ENCODE peak calls at places on chromosomes 12 and 14, in nine cellular contexts. O is right cardiac atrium; N is esophagus squamous epithelium; Y is fibroblast of lung; U is IMR-90; M is Peyer's patch; B is thyroid gland; H is CD8-positive, alpha-beta T cell; K is HCT116. W is an unnamed sample.

GRCh38 chr14:105214324-105214915 is 33.3 kb upstream of the NUDT14 start:
- DNase-seq in M (no peak), B (no peak), K (no peak), Y (no peak), H (no peak), N (no peak), U (no peak), O (no peak), W (no peak)

GRCh38 chr12:38099686-38100085 is 216.9 kb upstream of the ALG10B start:
- DNase-seq in Y (no peak), U (no peak), H (no peak), B (no peak), N (no peak), M (no peak), O (no peak), K (no peak), W (no peak)

GRCh38 chr14:94392510-94392935 is 4.1 kb upstream of the SERPINA1 start:
- DNase-seq in H (no peak), K (no peak), M (no peak), B (no peak), U (peak; percentile 65), Y (peak; percentile 50), N (no peak), O (peak; percentile 41), W (no peak)

GRCh38 chr14:77612011-77612620 is 4.3 kb downstream of the SPTLC2 start:
- DNase-seq in B (no peak), K (no peak), U (peak; percentile 71), Y (peak; percentile 25), H (no peak), M (no peak), O (no peak), N (no peak), W (no peak)

GRCh38 chr14:24411468-24412454 is 13.0 kb downstream of the NYNRIN start:
- DNase-seq in N (no peak), M (no peak), H (no peak), U (peak; percentile 59), Y (peak; percentile 72), B (peak; percentile 82), O (no peak), K (peak; percentile 51), W (no peak)

GRCh38 chr14:67806228-67806627 is 10.2 kb downstream of the ZFYVE26 start:
- DNase-seq in H (no peak), N (no peak), Y (no peak), O (no peak), K (no peak), M (no peak), B (no peak), U (peak; percentile 7), W (no peak)

GRCh38 chr14:69712217-69712565 is 54.8 kb upstream of the SRSF5 start:
- DNase-seq in K (no peak), M (no peak), H (no peak), N (no peak), U (no peak), B (no peak), Y (no peak), O (no peak), W (no peak)

GRCh38 chr12:40819427-40820108 is 127.3 kb downstream of the CNTN1 start:
- DNase-seq in O (peak; percentile 23), N (no peak), M (no peak), U (no peak), K (no peak), Y (no peak), H (no peak), B (no peak), W (no peak)

GRCh38 chr12:56029166-56029519 is 8.3 kb downstream of the IKZF4 start:
- DNase-seq in U (peak; percentile 67), N (no peak), M (no peak), H (no peak), O (no peak), K (no peak), Y (peak; percentile 54), B (no peak), W (no peak)

GRCh38 chr14:55915464-55915863 is 202.7 kb upstream of the PELI2 start:
- DNase-seq in H (no peak), M (no peak), Y (no peak), U (no peak), B (no peak), O (no peak), K (no peak), N (no peak), W (no peak)

GRCh38 chr12:67482751-67483661 is 165.5 kb upstream of the DYRK2 start:
- DNase-seq in K (no peak), H (peak; percentile 86), Y (peak; percentile 41), U (peak; percentile 56), O (peak; percentile 71), N (peak; percentile 37), B (peak; percentile 51), M (no peak), W (peak; percentile 50)

GRCh38 chr14:99674776-99675175 is 9.3 kb upstream of the CYP46A1 start:
- DNase-seq in N (no peak), H (no peak), M (no peak), B (no peak), O (no peak), U (no peak), Y (no peak), K (no peak), W (no peak)

GRCh38 chr14:100012478-100012925 is 52.7 kb upstream of the EVL start:
- DNase-seq in B (no peak), H (no peak), O (no peak), M (no peak), U (peak; percentile 89), K (no peak), N (no peak), Y (peak; percentile 91), W (no peak)

GRCh38 chr14:55451950-55452349 is 11.5 kb upstream of the TBPL2 start:
- DNase-seq in Y (no peak), M (no peak), B (no peak), H (no peak), K (no peak), U (no peak), O (no peak), N (no peak), W (no peak)

GRCh38 chr12:4648499-4649357 is at the start of the genes AKAP3 and NDUFA9:
- DNase-seq in M (peak; percentile 84), U (peak; percentile 83), O (peak; percentile 80), Y (peak; percentile 89), H (peak; percentile 82), N (peak; percentile 19), K (peak; percentile 66), B (peak; percentile 83), W (peak; percentile 63)

GRCh38 chr14:93337884-93338283 is 5.0 kb upstream of the BTBD7 start:
- DNase-seq in N (no peak), B (no peak), O (no peak), M (no peak), K (no peak), H (no peak), Y (no peak), U (no peak), W (no peak)
- H3K9me3 ChIP-seq in N (no peaks in the 10 kb centered on the region), B (no peaks in the 10 kb centered on the region), O (no peaks in the 10 kb centered on the region), M (peaks cover 6% of the 10 kb centered on the region), K (peaks cover 6% of the 10 kb centered on the region), H (no peaks in the 10 kb centered on the region), Y (no peaks in the 10 kb centered on the region), U (no peaks in the 10 kb centered on the region), W (no peaks in the 10 kb centered on the region)

GRCh38 chr14:106788534-106788933 is 1262.2 kb downstream of the TMEM121 start:
- DNase-seq in Y (no peak), B (no peak), N (no peak), U (no peak), O (no peak), K (no peak), M (no peak), H (no peak), W (no peak)

GRCh38 chr14:106786697-106787096 is 1260.3 kb downstream of the TMEM121 start:
- DNase-seq in K (no peak), O (no peak), Y (no peak), N (no peak), H (no peak), M (no peak), U (no peak), B (no peak), W (no peak)

GRCh38 chr14:106790189-106791036 is 1264.0 kb downstream of the TMEM121 start:
- DNase-seq in Y (no peak), O (peak; percentile 28), U (no peak), M (peak; percentile 88), B (peak; percentile 4), N (no peak), H (peak; percentile 74), K (no peak), W (peak; percentile 68)

GRCh38 chr14:106792543-106792942 is 1266.2 kb downstream of the TMEM121 start:
- DNase-seq in N (no peak), Y (no peak), O (no peak), U (no peak), B (no peak), M (no peak), K (no peak), H (no peak), W (no peak)

GRCh38 chr14:106789318-106789717 is 1262.9 kb downstream of the TMEM121 start:
- DNase-seq in B (no peak), O (no peak), K (no peak), Y (no peak), M (no peak), N (no peak), H (no peak), U (no peak), W (no peak)
- H3K9me3 ChIP-seq in B (no peaks in the 10 kb centered on the region), O (no peaks in the 10 kb centered on the region), K (peaks cover 4% of the 10 kb centered on the region), Y (no peaks in the 10 kb centered on the region), M (no peaks in the 10 kb centered on the region), N (no peaks in the 10 kb centered on the region), H (no peaks in the 10 kb centered on the region), U (peaks cover 19% of the 10 kb centered on the region), W (no peaks in the 10 kb centered on the region)

GRCh38 chr14:80237142-80237541 is 25.8 kb upstream of the DIO2 start:
- DNase-seq in N (no peak), H (no peak), M (no peak), U (no peak), Y (no peak), K (no peak), O (no peak), B (no peak), W (no peak)

DNA sequence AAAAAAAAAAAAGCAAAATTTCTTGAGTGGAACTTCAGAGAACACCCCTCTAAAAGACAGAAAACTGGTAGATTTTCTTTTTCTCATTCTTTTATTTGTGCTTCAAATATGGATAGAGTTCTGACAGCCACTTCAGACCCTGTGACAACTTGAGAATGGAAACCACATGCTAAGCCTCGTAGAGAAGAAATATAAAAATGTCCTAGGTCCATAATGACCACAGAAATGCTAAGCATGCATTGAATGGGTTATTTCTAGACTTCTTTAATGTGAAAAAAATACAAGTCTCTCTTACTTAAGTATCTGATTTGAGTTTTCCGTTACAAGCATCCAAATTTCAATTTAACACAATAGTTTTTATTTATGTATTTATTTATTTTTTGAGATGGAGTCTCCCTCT is 28.3 kb upstream of the DIO2 start:
- DNase-seq in U (no peak), O (no peak), N (no peak), Y (no peak), B (no peak), H (no peak), K (no peak), M (no peak), W (no peak)
- H3K9me3 ChIP-seq in U (peaks cover 11% of the 10 kb centered on the region), O (no peaks in the 10 kb centered on the region), N (peaks cover 18% of the 10 kb centered on the region), Y (no peaks in the 10 kb centered on the region), B (no peaks in the 10 kb centered on the region), H (no peaks in the 10 kb centered on the region), K (peaks cover 3% of the 10 kb centered on the region), M (peaks cover 11% of the 10 kb centered on the region), W (no peaks in the 10 kb centered on the region)

DNA sequence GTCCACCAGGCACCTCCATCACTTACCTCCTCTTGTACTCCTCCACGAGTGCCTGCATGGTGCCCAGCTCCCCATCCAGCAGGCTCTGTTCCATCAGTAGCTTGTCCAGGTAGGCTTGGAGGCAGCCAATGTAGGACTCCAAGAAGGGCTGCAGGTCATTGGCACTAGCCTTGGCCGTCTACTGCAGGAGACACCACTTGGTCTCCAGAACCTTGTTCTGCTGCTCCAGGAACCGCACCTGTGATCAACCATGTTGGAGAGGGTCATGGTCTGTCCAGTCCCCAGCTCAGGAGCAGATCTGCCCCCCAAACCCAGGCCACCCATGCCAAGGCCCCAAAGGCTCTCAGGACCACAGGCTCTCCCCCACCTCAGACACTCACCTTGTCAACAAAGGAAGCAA is 23.9 kb downstream of the KRT76 start:
- DNase-seq in M (no peak), H (no peak), Y (no peak), B (no peak), N (no peak), O (no peak), U (no peak), K (no peak), W (no peak)
- H3K9me3 ChIP-seq in M (no peaks in the 10 kb centered on the region), H (no peaks in the 10 kb centered on the region), Y (no peaks in the 10 kb centered on the region), B (no peaks in the 10 kb centered on the region), N (no peaks in the 10 kb centered on the region), O (no peaks in the 10 kb centered on the region), U (no peaks in the 10 kb centered on the region), K (no peaks in the 10 kb centered on the region), W (no peaks in the 10 kb centered on the region)

W was measured in T-helper 17 cell.